ENCODE peak calls at places on chromosome 4, in six cellular contexts. A, L, Z, D, E and K are unnamed samples.

GRCh38 chr4:96120206-96120605 is 280.3 kb downstream of the PDHA2 start:
- DNase-seq in A (no peak), L (no peak), Z (no peak), D (no peak), E (no peak), K (no peak)

GRCh38 chr4:178316211-178316610 is 874.0 kb upstream of the AGA start:
- DNase-seq in A (no peak), L (no peak), Z (no peak), D (no peak), E (no peak), K (no peak)

GRCh38 chr4:25299476-25300203 is 12.9 kb upstream of the ZCCHC4 start:
- DNase-seq in A (no peak), L (peak), Z (no peak), D (no peak), E (no peak), K (no peak)

GRCh38 chr4:188619456-188620149 is 480.4 kb downstream of the TRIML1 start:
- DNase-seq in A (no peak), L (no peak), Z (no peak), D (no peak), E (no peak), K (no peak)

GRCh38 chr4:101593666-101594065 is 196.9 kb upstream of the BANK1 start:
- DNase-seq in A (no peak), L (no peak), Z (no peak), D (no peak), E (no peak), K (no peak)

GRCh38 chr4:102564399-102564921 is 63.3 kb downstream of the NFKB1 start:
- DNase-seq in A (no peak), L (no peak), Z (no peak), D (peak), E (no peak), K (no peak)

GRCh38 chr4:20260821-20261220 is 9.1 kb downstream of the SLIT2 start:
- DNase-seq in A (no peak), L (no peak), Z (no peak), D (no peak), E (no peak), K (no peak)

GRCh38 chr4:86939737-86940141 is 4.9 kb downstream of the AFF1 start:
- DNase-seq in A (no peak), L (no peak), Z (no peak), D (peak), E (no peak), K (no peak)

GRCh38 chr4:31592293-31592692 is 872.1 kb downstream of the PCDH7 start:
- DNase-seq in A (no peak), L (no peak), Z (no peak), D (no peak), E (no peak), K (no peak)

GRCh38 chr4:150078041-150078995 is at the start of gene DCLK2:
- DNase-seq in A (peak), L (no peak), Z (peak), D (no peak), E (peak), K (peak)

GRCh38 chr4:139532951-139533350 is 23.1 kb downstream of the SETD7 start:
- DNase-seq in A (no peak), L (no peak), Z (no peak), D (no peak), E (no peak), K (no peak)

GRCh38 chr4:9916346-9916745 is 105.0 kb downstream of the SLC2A9 start:
- DNase-seq in A (no peak), L (no peak), Z (no peak), D (no peak), E (no peak), K (no peak)

GRCh38 chr4:19382993-19383392 is 868.7 kb upstream of the SLIT2 start:
- DNase-seq in A (no peak), L (no peak), Z (no peak), D (no peak), E (no peak), K (no peak)

GRCh38 chr4:155473420-155474095 is 96.8 kb upstream of the MAP9 start:
- DNase-seq in A (no peak), L (no peak), Z (no peak), D (no peak), E (no peak), K (no peak)

GRCh38 chr4:177332119-177332518 is 22.4 kb downstream of the NEIL3 start:
- DNase-seq in A (no peak), L (no peak), Z (no peak), D (no peak), E (no peak), K (no peak)

GRCh38 chr4:88159137-88159725 is 792 bp upstream of the ABCG2 start:
- DNase-seq in A (peak), L (peak), Z (no peak), D (no peak), E (peak), K (no peak)

GRCh38 chr4:188976644-188977115 is 837.4 kb downstream of the TRIML1 start:
- DNase-seq in A (no peak), L (no peak), Z (no peak), D (no peak), E (peak), K (peak)

GRCh38 chr4:124640037-124640730 is 72.3 kb downstream of the ANKRD50 start:
- DNase-seq in A (peak), L (no peak), Z (no peak), D (no peak), E (no peak), K (no peak)

GRCh38 chr4:19327364-19327763 is 924.3 kb upstream of the SLIT2 start:
- DNase-seq in A (no peak), L (no peak), Z (no peak), D (no peak), E (no peak), K (no peak)

GRCh38 chr4:109251396-109251795 is 51.1 kb downstream of the COL25A1 start:
- DNase-seq in A (no peak), L (peak), Z (no peak), D (no peak), E (no peak), K (no peak)

GRCh38 chr4:40190880-40191815 is 5.7 kb upstream of the RHOH start:
- DNase-seq in A (no peak), L (peak), Z (no peak), D (no peak), E (no peak), K (no peak)

GRCh38 chr4:102779204-102779603 is 18.4 kb upstream of the MANBA start:
- DNase-seq in A (no peak), L (no peak), Z (no peak), D (no peak), E (no peak), K (no peak)

GRCh38 chr4:94642561-94642866 is 115.2 kb upstream of the BMPR1B start:
- DNase-seq in A (peak), L (no peak), Z (no peak), D (no peak), E (no peak), K (no peak)

GRCh38 chr4:98890698-98891097 is 38.2 kb downstream of the EIF4E start:
- DNase-seq in A (no peak), L (no peak), Z (no peak), D (no peak), E (no peak), K (no peak)

GRCh38 chr4:106628616-106629606 is 260.3 kb upstream of the GIMD1 start:
- DNase-seq in A (no peak), L (no peak), Z (no peak), D (no peak), E (no peak), K (no peak)

GRCh38 chr4:33722800-33723511 is 2521.4 kb downstream of the ARAP2 start:
- DNase-seq in A (no peak), L (no peak), Z (no peak), D (no peak), E (no peak), K (no peak)

GRCh38 chr4:95124906-95125504 is 367.2 kb downstream of the BMPR1B start:
- DNase-seq in A (peak), L (peak), Z (no peak), D (no peak), E (peak), K (peak)

GRCh38 chr4:52660643-52661042 is 1.5 kb upstream of the USP46 start:
- DNase-seq in A (no peak), L (no peak), Z (no peak), D (no peak), E (no peak), K (no peak)

GRCh38 chr4:163663454-163664225 is 169.2 kb downstream of the TMA16 start:
- DNase-seq in A (no peak), L (no peak), Z (no peak), D (peak), E (no peak), K (no peak)

GRCh38 chr4:93018243-93018642 is 714.5 kb downstream of the GRID2 start:
- DNase-seq in A (no peak), L (no peak), Z (no peak), D (no peak), E (no peak), K (no peak)

GRCh38 chr4:52037730-52038108 is 380 bp downstream of the SGCB start:
- DNase-seq in A (no peak), L (no peak), Z (no peak), D (no peak), E (no peak), K (no peak)

GRCh38 chr4:170271723-170272122 is 182.0 kb upstream of the AADAT start:
- DNase-seq in A (no peak), L (no peak), Z (no peak), D (no peak), E (no peak), K (no peak)

GRCh38 chr4:8072235-8072968 is 86.2 kb downstream of the ABLIM2 start:
- DNase-seq in A (no peak), L (no peak), Z (no peak), D (no peak), E (no peak), K (no peak)

GRCh38 chr4:1099684-1100335 is 13.6 kb downstream of the RNF212 start:
- DNase-seq in A (no peak), L (no peak), Z (no peak), D (no peak), E (no peak), K (no peak)

GRCh38 chr4:155403886-155404285 is 27.1 kb upstream of the MAP9 start:
- DNase-seq in A (peak), L (no peak), Z (no peak), D (no peak), E (no peak), K (peak)

GRCh38 chr4:135917016-135917415 is 1615.3 kb downstream of the PCDH18 start:
- DNase-seq in A (no peak), L (no peak), Z (no peak), D (no peak), E (no peak), K (no peak)

GRCh38 chr4:136805582-136805981 is 726.7 kb downstream of the PCDH18 start:
- DNase-seq in A (no peak), L (no peak), Z (no peak), D (no peak), E (no peak), K (no peak)

GRCh38 chr4:70607454-70607853 is 15.4 kb downstream of the AMBN start:
- DNase-seq in A (no peak), L (no peak), Z (no peak), D (no peak), E (no peak), K (no peak)

GRCh38 chr4:70600305-70600704 is 8.2 kb downstream of the AMBN start:
- DNase-seq in A (no peak), L (no peak), Z (no peak), D (no peak), E (no peak), K (no peak)

GRCh38 chr4:70603856-70604255 is 11.8 kb downstream of the AMBN start:
- DNase-seq in A (no peak), L (no peak), Z (no peak), D (no peak), E (no peak), K (no peak)

GRCh38 chr4:70601422-70602039 is 9.5 kb downstream of the AMBN start:
- DNase-seq in A (peak), L (peak), Z (peak), D (peak), E (peak), K (peak)
- TF ChIP-seq YY1 in A (no peak), L (no peak), Z (no peak), D (peak), E (no peak), K (no peak)

GRCh38 chr4:186021461-186022167 is 47.3 kb upstream of the TLR3 start:
- DNase-seq in A (no peak), L (peak), Z (no peak), D (no peak), E (no peak), K (peak)
- H3K4me3 ChIP-seq in A (no peak), L (no peak), Z (no peak), D (no peak), E (no peak), K (no peak)

GRCh38 chr4:133095591-133095990 is 53.5 kb upstream of the PCDH10 start:
- DNase-seq in A (no peak), L (no peak), Z (no peak), D (no peak), E (no peak), K (no peak)

GRCh38 chr4:133102612-133103409 is 46.3 kb upstream of the PCDH10 start:
- DNase-seq in A (no peak), L (no peak), Z (no peak), D (no peak), E (no peak), K (no peak)

DNA sequence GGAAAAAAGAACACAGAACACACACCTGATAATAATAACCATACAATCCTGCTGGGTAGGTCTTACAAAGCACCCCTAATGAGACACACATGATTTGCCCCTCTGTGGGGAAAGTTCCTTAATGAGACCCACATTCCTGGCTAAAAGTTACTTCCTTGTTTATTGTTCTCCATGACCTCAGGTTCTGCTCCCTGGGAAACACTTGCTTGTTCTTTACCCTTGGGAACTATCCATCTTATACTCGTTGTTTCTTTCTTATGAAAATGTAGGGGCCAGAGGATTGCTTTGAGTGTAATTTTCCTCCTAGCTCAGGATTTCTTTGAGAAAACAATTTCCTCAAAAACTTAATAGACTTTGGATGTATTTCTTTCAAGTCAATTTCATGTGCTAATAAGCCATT is 52.1 kb upstream of the PCDH10 start:
- DNase-seq in A (no peak), L (no peak), Z (no peak), D (no peak), E (no peak), K (peak)
- TF ChIP-seq ZNF274 in A (no peak), L (no peak), Z (no peak), D (no peak), E (no peak), K (no peak)

GRCh38 chr4:77415689-77416088 is 189.9 kb upstream of the CXCL13 start:
- DNase-seq in A (no peak), L (no peak), Z (no peak), D (no peak), E (no peak), K (no peak)

GRCh38 chr4:77418333-77418732 is 187.3 kb upstream of the CXCL13 start:
- DNase-seq in A (peak), L (no peak), Z (no peak), D (no peak), E (no peak), K (no peak)
- TF ChIP-seq YY1 in A (no peak), L (no peak), Z (no peak), D (no peak), E (peak), K (no peak)

GRCh38 chr4:55098805-55099204 is 26.6 kb downstream of the KDR start:
- DNase-seq in A (no peak), L (no peak), Z (no peak), D (no peak), E (no peak), K (no peak)
- H3K4me3 ChIP-seq in A (no peak), L (no peak), Z (no peak), D (no peak), E (no peak), K (no peak)

GRCh38 chr4:89257376-89257775 is 50.2 kb downstream of the GPRIN3 start:
- DNase-seq in A (no peak), L (no peak), Z (no peak), D (no peak), E (no peak), K (no peak)

GRCh38 chr4:89259435-89260028 is 48.1 kb downstream of the GPRIN3 start:
- DNase-seq in A (no peak), L (no peak), Z (no peak), D (no peak), E (no peak), K (no peak)

GRCh38 chr4:89254847-89255246 is 52.8 kb downstream of the GPRIN3 start:
- DNase-seq in A (peak), L (peak), Z (peak), D (no peak), E (no peak), K (no peak)

GRCh38 chr4:89256203-89256800 is 51.3 kb downstream of the GPRIN3 start:
- DNase-seq in A (no peak), L (no peak), Z (no peak), D (no peak), E (no peak), K (no peak)

DNA sequence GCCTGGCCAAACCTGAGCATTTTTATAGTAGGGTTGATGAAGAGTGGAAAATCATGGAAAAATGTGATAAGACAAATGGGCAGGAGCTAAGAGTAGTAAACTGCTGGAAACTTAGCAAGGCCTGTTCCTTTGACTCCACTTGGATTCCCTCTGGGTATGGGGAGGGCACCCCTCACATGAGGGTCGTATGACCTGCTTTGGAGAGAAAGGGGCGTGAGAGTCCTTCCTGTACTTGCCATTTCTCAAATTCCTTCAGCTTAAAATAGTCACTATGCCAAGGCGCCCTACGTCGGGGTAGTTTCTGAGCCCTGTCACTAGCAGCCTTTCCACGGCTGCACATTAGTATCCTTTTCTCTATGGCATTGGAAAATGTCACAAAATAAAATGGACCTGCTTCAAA is 49.1 kb downstream of the GPRIN3 start:
- DNase-seq in A (no peak), L (no peak), Z (no peak), D (no peak), E (no peak), K (no peak)
- TF ChIP-seq ZNF274 in A (no peak), L (no peak), Z (no peak), D (no peak), E (no peak), K (no peak)

GRCh38 chr4:57374866-57375595 is 264.8 kb upstream of the IGFBP7 start:
- DNase-seq in A (no peak), L (no peak), Z (no peak), D (no peak), E (no peak), K (peak)

GRCh38 chr4:57373971-57374370 is 263.8 kb upstream of the IGFBP7 start:
- DNase-seq in A (no peak), L (no peak), Z (no peak), D (no peak), E (no peak), K (no peak)

GRCh38 chr4:57378766-57379165 is 268.6 kb upstream of the IGFBP7 start:
- DNase-seq in A (no peak), L (no peak), Z (no peak), D (no peak), E (no peak), K (no peak)
- TF ChIP-seq YY1 in A (no peak), L (no peak), Z (no peak), D (no peak), E (no peak), K (no peak)

GRCh38 chr4:169243808-169244207 is 26.9 kb downstream of the SH3RF1 start:
- DNase-seq in A (no peak), L (peak), Z (no peak), D (no peak), E (no peak), K (no peak)
- H3K4me3 ChIP-seq in A (no peak), L (no peak), Z (no peak), D (no peak), E (no peak), K (no peak)